ENCODE peak calls at places on chromosomes 12 and 14, in eight cellular contexts. B is IMR-90; A is CD4-positive, alpha-beta memory T cell; C is upper lobe of left lung; X is prostate gland; U is stomach; M is CD8-positive, alpha-beta T cell; P is tibial artery. G is an unnamed sample.

GRCh38 chr14:32352631-32353030 is 23.5 kb downstream of the AKAP6 start:
- DNase-seq in M (no peak), P (no peak), B (no peak), A (no peak), U (no peak), X (no peak), C (no peak), G (no peak)

GRCh38 chr14:64391986-64392385 is 3.8 kb downstream of the MTHFD1 start:
- DNase-seq in U (no peak), A (no peak), M (no peak), P (no peak), X (no peak), B (no peak), C (no peak), G (no peak)

GRCh38 chr12:26769611-26770010 is 63.4 kb downstream of the ITPR2 start:
- DNase-seq in C (no peak), X (no peak), B (no peak), M (no peak), P (no peak), U (no peak), A (no peak), G (no peak)

GRCh38 chr14:31960039-31960438 is 117.1 kb upstream of the ARHGAP5 start:
- DNase-seq in M (no peak), X (no peak), A (no peak), C (no peak), P (no peak), B (no peak), U (no peak), G (no peak)

GRCh38 chr12:109130755-109131521 is 14.6 kb downstream of the ACACB start:
- DNase-seq in P (peak; percentile 75), B (no peak), A (no peak), C (no peak), U (peak; percentile 71), X (no peak), M (no peak), G (no peak)

GRCh38 chr14:70333289-70333688 is 26.2 kb downstream of the COX16 start:
- DNase-seq in M (no peak), C (no peak), P (no peak), A (no peak), U (no peak), X (no peak), B (no peak), G (no peak)

GRCh38 chr12:20601668-20602280 is 93.4 kb upstream of the SLCO1C1 start:
- DNase-seq in C (no peak), U (no peak), A (no peak), M (no peak), P (no peak), B (peak; percentile 73), X (no peak), G (no peak)

GRCh38 chr14:103385153-103385993 is at the start of gene MARK3:
- DNase-seq in X (peak; percentile 97), C (peak; percentile 98), U (peak; percentile 98), B (peak; percentile 95), P (peak; percentile 98), M (peak; percentile 91), A (peak; percentile 95), G (peak; percentile 96)

GRCh38 chr12:49389092-49389703 is 21.9 kb downstream of the SPATS2 start:
- DNase-seq in A (peak; percentile 55), M (peak; percentile 26), X (no peak), U (peak; percentile 28), C (peak; percentile 35), P (no peak), B (no peak), G (peak; percentile 41)

GRCh38 chr14:77257700-77258099 is 13.3 kb downstream of the NGB start:
- DNase-seq in A (no peak), B (no peak), C (no peak), M (no peak), P (no peak), U (no peak), X (no peak), G (no peak)

GRCh38 chr14:77259025-77259715 is 11.8 kb downstream of the NGB start:
- DNase-seq in M (no peak), X (no peak), A (no peak), U (no peak), B (no peak), P (no peak), C (no peak), G (no peak)

GRCh38 chr14:77258566-77258965 is 12.4 kb downstream of the NGB start:
- DNase-seq in X (no peak), P (no peak), C (no peak), U (no peak), A (no peak), M (no peak), B (no peak), G (no peak)

GRCh38 chr14:77260631-77261030 is 10.4 kb downstream of the NGB start:
- DNase-seq in X (no peak), A (no peak), M (no peak), B (no peak), C (no peak), P (no peak), U (no peak), G (no peak)

GRCh38 chr14:77260199-77260598 is 10.8 kb downstream of the NGB start:
- DNase-seq in X (no peak), C (no peak), A (no peak), P (no peak), M (no peak), U (no peak), B (no peak), G (no peak)
- H3K27me3 ChIP-seq in X (no peaks in the 10 kb centered on the region), C (no peaks in the 10 kb centered on the region), A (no peaks in the 10 kb centered on the region), P (no peaks in the 10 kb centered on the region), M (no peaks in the 10 kb centered on the region), U (peaks cover 3% of the 10 kb centered on the region), B (peaks cover 33% of the 10 kb centered on the region), G (no peaks in the 10 kb centered on the region)

DNA sequence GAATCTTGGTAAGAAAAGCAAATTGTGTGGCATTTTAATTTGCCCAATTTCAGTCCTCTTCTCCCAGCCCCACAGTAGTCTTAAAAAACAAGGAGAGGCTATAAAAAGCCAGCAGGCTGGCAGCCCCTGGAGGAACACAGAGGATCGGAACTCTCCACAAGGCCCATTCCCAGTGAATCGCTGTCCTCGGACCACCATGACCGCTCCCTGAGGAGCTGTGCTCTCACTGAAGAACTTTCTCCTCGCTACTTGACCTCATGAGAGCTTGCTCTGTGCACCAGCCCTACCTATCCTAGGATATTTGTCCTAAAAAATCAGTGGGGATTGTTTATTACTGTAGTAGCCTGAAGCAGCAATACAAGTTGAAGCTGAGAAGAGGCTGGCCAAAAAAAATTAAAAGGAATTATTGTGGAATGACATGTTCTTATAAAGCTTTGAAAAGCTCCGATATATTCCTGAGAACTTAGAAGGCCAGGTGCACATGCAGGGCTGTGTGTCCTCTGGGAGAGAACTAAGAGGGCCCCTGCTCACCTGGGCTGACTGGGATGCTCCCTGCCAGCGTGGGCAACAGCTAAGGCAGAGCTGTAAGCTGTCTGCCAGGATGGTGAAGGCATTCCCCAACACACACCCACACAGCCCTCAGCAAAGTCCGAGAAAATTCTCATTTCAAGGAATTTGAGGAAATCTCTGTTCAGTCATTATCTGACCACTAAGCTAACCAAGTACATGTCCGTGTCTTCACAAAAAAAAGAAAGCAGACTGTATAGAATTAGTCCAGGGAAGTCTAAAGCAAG is 148.8 kb upstream of the SFSWAP start:
- DNase-seq in M (no peak), X (no peak), C (no peak), P (no peak), U (no peak), A (no peak), B (no peak), G (no peak)
- H3K4me1 ChIP-seq in M (no peaks in the 10 kb centered on the region), X (no peaks in the 10 kb centered on the region), C (no peaks in the 10 kb centered on the region), P (no peaks in the 10 kb centered on the region), U (no peaks in the 10 kb centered on the region), A (no peaks in the 10 kb centered on the region), B (no peaks in the 10 kb centered on the region), G (no peaks in the 10 kb centered on the region)

GRCh38 chr12:53677612-53678133 is 1.8 kb upstream of the ATP5MC2 start:
- DNase-seq in X (no peak), A (no peak), U (no peak), M (no peak), P (no peak), C (no peak), B (no peak), G (no peak)
- H3K27ac ChIP-seq in X (peak overlapping the region; percentile 84), A (no peak overlapping the region), U (peak overlapping the region; percentile 94), M (no peak overlapping the region), P (peak overlapping the region; percentile 99), C (peak overlapping the region; percentile 95), B (peak overlapping the region; percentile 75), G (no peak overlapping the region)

GRCh38 chr14:104473244-104473565 is 106.4 kb upstream of the C14orf180 start:
- DNase-seq in M (no peak), U (no peak), P (no peak), A (no peak), C (no peak), B (no peak), X (no peak), G (no peak)
- H3K27me3 ChIP-seq in M (no peaks in the 10 kb centered on the region), U (peaks cover 10% of the 10 kb centered on the region), P (no peaks in the 10 kb centered on the region), A (no peaks in the 10 kb centered on the region), C (no peaks in the 10 kb centered on the region), B (no peaks in the 10 kb centered on the region), X (peaks cover 6% of the 10 kb centered on the region), G (no peaks in the 10 kb centered on the region)

GRCh38 chr14:23938823-23939222 is 14.7 kb upstream of the DHRS4 start:
- DNase-seq in C (no peak), A (no peak), M (no peak), X (no peak), P (no peak), U (no peak), B (no peak), G (no peak)

GRCh38 chr14:23941669-23942068 is 11.9 kb upstream of the DHRS4 start:
- DNase-seq in C (no peak), B (no peak), A (no peak), P (no peak), U (no peak), M (no peak), X (no peak), G (no peak)

GRCh38 chr14:23939607-23940326 is 13.8 kb upstream of the DHRS4 start:
- DNase-seq in X (no peak), P (no peak), A (no peak), M (no peak), U (no peak), C (no peak), B (no peak), G (no peak)

GRCh38 chr14:23942587-23942986 is 11.0 kb upstream of the DHRS4 start:
- DNase-seq in A (no peak), P (no peak), C (no peak), X (no peak), M (no peak), B (no peak), U (no peak), G (no peak)

DNA sequence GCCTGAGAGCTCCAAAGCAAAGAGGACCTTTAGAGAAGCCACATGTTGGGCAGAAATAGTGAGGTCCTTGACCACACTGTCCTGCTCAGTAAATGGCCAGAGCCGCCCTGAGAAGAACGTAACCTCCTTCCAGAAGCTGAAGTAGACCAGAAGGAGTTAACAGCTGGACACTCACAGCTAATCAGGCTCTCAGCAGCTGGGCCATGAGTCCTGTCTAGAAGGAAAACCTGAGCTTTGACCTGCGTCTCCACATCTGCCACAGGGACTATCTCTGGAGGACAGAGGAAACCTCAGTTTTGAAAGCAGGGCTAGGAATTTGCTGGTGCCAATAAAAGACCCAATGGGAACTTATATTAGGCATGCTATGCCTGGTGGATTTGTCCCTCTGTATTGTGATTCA is 12.3 kb upstream of the DHRS4 start:
- DNase-seq in U (no peak), C (no peak), B (no peak), M (no peak), X (no peak), P (no peak), A (no peak), G (no peak)
- H3K4me1 ChIP-seq in U (no peaks in the 10 kb centered on the region), C (no peaks in the 10 kb centered on the region), B (no peaks in the 10 kb centered on the region), M (no peaks in the 10 kb centered on the region), X (no peaks in the 10 kb centered on the region), P (no peaks in the 10 kb centered on the region), A (no peaks in the 10 kb centered on the region), G (no peaks in the 10 kb centered on the region)